ENCODE peak calls at places on chromosomes 5 and 9, in eight cellular contexts. F, Y, V, J, C, U, D and E are unnamed samples.

GRCh38 chr5:78287833-78288232 is 6.7 kb downstream of the AP3B1 start:
- DNase-seq in Y (no peak), C (no peak), V (peak; percentile 84), U (peak; percentile 73), F (peak; percentile 74), J (no peak), D (no peak), E (no peak)

GRCh38 chr9:96029722-96030515 is 154.4 kb downstream of the ERCC6L2 start:
- DNase-seq in J (no peak), D (no peak), Y (no peak), U (no peak), C (no peak), F (no peak), V (no peak), E (no peak)

GRCh38 chr9:81634437-81634836 is 54.9 kb downstream of the TLE1 start:
- DNase-seq in J (no peak), D (no peak), V (no peak), F (no peak), Y (no peak), C (no peak), U (no peak), E (no peak)

GRCh38 chr5:134226441-134227192 is 744 bp upstream of the PPP2CA start:
- DNase-seq in U (no peak), J (no peak), F (peak; percentile 38), V (peak; percentile 30), D (peak; percentile 91), C (no peak), Y (no peak), E (no peak)

GRCh38 chr9:121887553-121888437 is 205.3 kb downstream of the TTLL11 start:
- DNase-seq in F (no peak), U (no peak), D (no peak), C (no peak), Y (no peak), V (no peak), J (no peak), E (peak; percentile 89)

GRCh38 chr5:125258610-125259009 is 512.2 kb upstream of the ZNF608 start:
- DNase-seq in F (no peak), D (peak; percentile 14), V (no peak), J (no peak), C (no peak), Y (no peak), U (no peak), E (no peak)

GRCh38 chr5:72126796-72127195 is 19.5 kb downstream of the MAP1B start:
- DNase-seq in C (no peak), V (no peak), Y (no peak), D (no peak), U (no peak), J (no peak), F (peak; percentile 73), E (no peak)

GRCh38 chr5:36689225-36689624 is 82.8 kb downstream of the SLC1A3 start:
- DNase-seq in F (peak; percentile 30), U (no peak), C (no peak), D (no peak), V (peak; percentile 68), J (no peak), Y (no peak), E (no peak)

GRCh38 chr5:96522635-96523355 is 89.7 kb upstream of the PCSK1 start:
- DNase-seq in J (no peak), U (no peak), C (no peak), D (no peak), F (no peak), Y (no peak), V (no peak), E (no peak)

GRCh38 chr5:15807861-15808260 is 307.9 kb downstream of the FBXL7 start:
- DNase-seq in U (no peak), V (peak; percentile 45), F (peak; percentile 66), D (no peak), C (no peak), Y (no peak), J (no peak), E (no peak)

GRCh38 chr5:7073666-7074065 is 322.3 kb upstream of the ADCY2 start:
- DNase-seq in F (no peak), Y (no peak), C (no peak), D (no peak), J (no peak), U (no peak), V (no peak), E (no peak)

GRCh38 chr5:60323596-60323995 is 376.4 kb downstream of the DEPDC1B start:
- DNase-seq in Y (no peak), F (no peak), U (no peak), J (no peak), D (no peak), C (no peak), V (no peak), E (no peak)

GRCh38 chr9:114501786-114502682 is 3.2 kb downstream of the WHRN start:
- DNase-seq in J (no peak), D (no peak), V (peak; percentile 62), Y (no peak), F (no peak), C (no peak), U (peak; percentile 79), E (no peak)

DNA sequence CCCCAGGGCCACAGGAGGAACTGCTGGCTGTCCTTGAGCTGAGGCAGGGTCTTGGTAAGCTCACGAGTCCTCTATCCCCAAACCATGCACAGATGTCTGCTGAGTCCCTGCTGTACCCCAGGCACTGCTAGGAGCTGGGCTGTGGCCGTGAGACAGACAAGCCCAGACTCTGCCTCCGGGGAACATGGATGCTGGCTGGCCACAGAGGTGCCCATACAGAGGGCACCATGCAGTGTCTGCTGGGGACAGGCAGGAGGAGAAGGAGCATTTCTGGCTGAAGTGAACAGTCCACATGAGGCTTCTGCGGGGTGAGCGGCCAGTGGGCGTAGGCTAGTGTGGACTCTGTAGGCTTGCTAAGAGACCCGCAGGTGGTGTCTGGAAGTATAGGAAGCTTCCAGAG is 4.8 kb upstream of the SEC16A start:
- DNase-seq in V (no peak), U (no peak), C (no peak), Y (no peak), D (no peak), J (no peak), F (no peak), E (no peak)
- TF ChIP-seq CTCF in V (no peak), U (no peak), C (no peak), Y (no peak), D (no peak), J (no peak), F (no peak), E (no peak)

DNA sequence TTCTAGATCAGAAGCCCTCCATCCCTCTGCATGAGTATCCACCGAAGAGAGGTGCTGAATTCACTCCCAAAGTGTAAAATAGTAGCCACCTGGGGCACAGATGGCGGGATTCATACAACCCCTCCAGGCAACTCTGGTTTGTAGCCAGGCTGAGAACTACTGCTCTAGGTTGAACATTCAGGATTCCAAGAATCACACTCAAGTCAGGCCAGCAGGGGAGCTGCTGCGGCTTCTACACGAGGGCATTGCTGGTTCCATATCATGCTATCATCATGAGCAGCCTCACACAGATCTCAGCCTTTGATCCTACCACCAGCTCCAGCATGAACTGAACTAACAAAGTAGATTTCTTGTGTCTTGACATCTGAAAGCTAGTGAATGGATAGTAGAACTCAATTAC is 367.9 kb downstream of the DIRAS2 start:
- DNase-seq in U (no peak), V (no peak), D (no peak), Y (no peak), J (no peak), C (no peak), F (no peak), E (no peak)
- TF ChIP-seq CTCF in U (no peak), V (no peak), D (no peak), Y (no peak), J (no peak), C (no peak), F (no peak), E (no peak)

GRCh38 chr9:137672907-137673791 is 54.3 kb downstream of the EHMT1 start:
- DNase-seq in F (peak; percentile 85), Y (no peak), U (peak; percentile 68), J (peak; percentile 33), V (peak; percentile 71), D (peak; percentile 66), C (no peak), E (no peak)
- TF ChIP-seq CTCF in F (peak; percentile 92), Y (peak; percentile 87), U (peak; percentile 94), J (peak; percentile 83), V (peak; percentile 88), D (peak; percentile 75), C (peak; percentile 87), E (peak; percentile 91)

GRCh38 chr9:128845186-128845931 is 15.8 kb upstream of the SPOUT1 start:
- DNase-seq in U (no peak), D (no peak), V (peak; percentile 92), J (no peak), C (no peak), Y (no peak), F (no peak), E (peak; percentile 93)
- TF ChIP-seq CTCF in U (no peak), D (no peak), V (peak; percentile 62), J (no peak), C (no peak), Y (no peak), F (no peak), E (peak; percentile 51)

DNA sequence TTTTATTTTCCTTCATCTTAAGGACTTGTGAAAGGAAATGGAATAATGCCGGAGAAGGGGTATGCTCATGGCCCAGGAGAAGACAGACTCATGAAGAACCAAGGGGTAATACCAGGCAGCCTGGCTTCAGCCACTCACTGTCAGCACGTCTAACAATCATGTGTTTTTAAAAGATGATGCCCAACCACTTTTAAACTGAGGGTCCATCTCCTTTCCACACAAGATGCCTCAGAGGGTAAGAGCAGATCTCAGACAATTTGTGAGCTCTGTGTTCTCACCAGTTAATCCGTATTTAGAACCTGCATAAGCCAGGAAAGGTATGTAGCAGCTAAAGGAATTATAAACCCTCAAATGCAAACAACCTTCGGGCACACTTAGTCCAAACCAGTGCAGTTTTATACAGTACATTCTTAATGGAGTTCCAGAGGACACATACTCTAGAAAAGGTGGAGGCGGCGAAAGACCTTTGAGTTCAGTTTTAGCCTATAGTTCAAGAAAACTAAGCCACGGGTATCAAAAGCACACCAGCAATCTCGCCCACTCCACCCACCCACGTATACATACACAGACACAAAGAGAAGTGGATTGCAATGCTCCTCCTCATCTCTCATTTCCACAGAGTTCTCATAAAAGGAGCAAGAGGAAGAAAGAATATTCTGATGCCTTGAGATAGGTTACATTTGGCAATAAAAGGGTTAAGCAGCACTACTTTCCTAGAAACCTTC is 2.6 kb downstream of the DIAPH1 start:
- DNase-seq in C (no peak), Y (no peak), U (no peak), V (no peak), J (no peak), F (no peak), D (no peak), E (no peak)
- TF ChIP-seq CTCF in C (no peak), Y (no peak), U (no peak), V (no peak), J (no peak), F (no peak), D (no peak), E (no peak)